ENCODE peak calls at places on chromosome 20, in six cellular contexts. C is H9, I is tibial nerve, S is body of pancreas, X is K562, B is tibial artery. T is an unnamed sample.
A peak's percentile ranks its signal among the peaks of the same experiment; 100 is the strongest.

GRCh38 chr20:45968081-45968671 is 3.8 kb downstream of the ZNF335 start:
- DNase-seq in C (no peak), B (peak; percentile 64), X (peak; percentile 6), S (no peak), I (no peak), T (no peak)

GRCh38 chr20:38298768-38299288 is 5.1 kb upstream of the BPI start:
- DNase-seq in I (peak; percentile 72), C (no peak), S (peak; percentile 41), X (no peak), B (peak; percentile 97), T (no peak)

GRCh38 chr20:47543006-47543431 is 41.3 kb downstream of the NCOA3 start:
- DNase-seq in S (no peak), B (no peak), I (no peak), C (no peak), X (no peak), T (no peak)

GRCh38 chr20:59143326-59143725 is 20.3 kb upstream of the ZNF831 start:
- DNase-seq in C (no peak), I (no peak), S (no peak), B (no peak), X (no peak), T (no peak)

GRCh38 chr20:25984933-25985332 is 288.3 kb upstream of the ZNF337 start:
- DNase-seq in S (peak; percentile 49), B (peak; percentile 82), I (no peak), C (no peak), X (peak; percentile 10), T (peak; percentile 48)

GRCh38 chr20:137668-138131 is 4.7 kb upstream of the DEFB126 start:
- DNase-seq in C (no peak), I (no peak), S (no peak), X (peak; percentile 8), B (no peak), T (no peak)

GRCh38 chr20:4979841-4980410 is 21.4 kb downstream of the SLC23A2 start:
- DNase-seq in B (no peak), S (no peak), I (no peak), X (no peak), C (no peak), T (no peak)

GRCh38 chr20:38187512-38187911 is 22.4 kb upstream of the TGM2 start:
- DNase-seq in I (no peak), B (no peak), S (no peak), C (peak; percentile 60), X (no peak), T (no peak)

GRCh38 chr20:22525821-22526220 is 58.6 kb downstream of the FOXA2 start:
- DNase-seq in C (no peak), B (no peak), I (no peak), X (no peak), S (peak; percentile 26), T (no peak)

GRCh38 chr20:20930500-20930899 is 175.7 kb downstream of the LINC00237 start:
- DNase-seq in X (no peak), I (no peak), S (no peak), B (no peak), C (no peak), T (no peak)

GRCh38 chr20:20931632-20932031 is 174.5 kb downstream of the LINC00237 start:
- DNase-seq in C (no peak), I (no peak), S (no peak), B (no peak), X (no peak), T (no peak)

GRCh38 chr20:20932156-20932555 is 174.0 kb downstream of the LINC00237 start:
- DNase-seq in C (no peak), S (no peak), B (no peak), I (no peak), X (no peak), T (no peak)

GRCh38 chr20:20931024-20931423 is 175.1 kb downstream of the LINC00237 start:
- DNase-seq in C (no peak), X (no peak), B (no peak), I (no peak), S (no peak), T (no peak)

GRCh38 chr20:20933559-20933958 is 172.6 kb downstream of the LINC00237 start:
- DNase-seq in B (no peak), C (no peak), X (no peak), I (no peak), S (no peak), T (no peak)
- H3K27ac ChIP-seq in B (no peak overlapping the region), C (no peak overlapping the region), X (no peak overlapping the region), I (no peak overlapping the region), S (no peak overlapping the region), T (no peak overlapping the region)

DNA sequence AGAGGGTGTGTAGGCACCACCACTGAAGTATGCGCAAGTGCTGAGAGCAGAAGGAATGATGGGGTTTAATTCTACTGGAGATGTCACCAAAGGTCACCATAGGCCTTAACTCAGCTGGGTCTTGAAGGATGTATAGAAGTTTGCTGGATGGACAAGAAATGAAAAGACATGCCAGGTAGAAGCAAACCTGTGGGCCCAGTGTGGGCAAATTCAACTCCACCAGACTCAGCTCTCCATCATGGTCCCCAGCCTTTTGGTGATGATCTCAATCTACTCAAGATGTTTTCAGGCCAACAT is 124.5 kb downstream of the SNX5 start:
- DNase-seq in X (no peak), C (no peak), B (no peak), I (no peak), S (no peak), T (no peak)
- H3K27ac ChIP-seq in X (no peak overlapping the region), C (no peak overlapping the region), B (peak overlapping the region; percentile 82), I (peak overlapping the region; percentile 31), S (peak overlapping the region; percentile 86), T (no peak overlapping the region)

DNA sequence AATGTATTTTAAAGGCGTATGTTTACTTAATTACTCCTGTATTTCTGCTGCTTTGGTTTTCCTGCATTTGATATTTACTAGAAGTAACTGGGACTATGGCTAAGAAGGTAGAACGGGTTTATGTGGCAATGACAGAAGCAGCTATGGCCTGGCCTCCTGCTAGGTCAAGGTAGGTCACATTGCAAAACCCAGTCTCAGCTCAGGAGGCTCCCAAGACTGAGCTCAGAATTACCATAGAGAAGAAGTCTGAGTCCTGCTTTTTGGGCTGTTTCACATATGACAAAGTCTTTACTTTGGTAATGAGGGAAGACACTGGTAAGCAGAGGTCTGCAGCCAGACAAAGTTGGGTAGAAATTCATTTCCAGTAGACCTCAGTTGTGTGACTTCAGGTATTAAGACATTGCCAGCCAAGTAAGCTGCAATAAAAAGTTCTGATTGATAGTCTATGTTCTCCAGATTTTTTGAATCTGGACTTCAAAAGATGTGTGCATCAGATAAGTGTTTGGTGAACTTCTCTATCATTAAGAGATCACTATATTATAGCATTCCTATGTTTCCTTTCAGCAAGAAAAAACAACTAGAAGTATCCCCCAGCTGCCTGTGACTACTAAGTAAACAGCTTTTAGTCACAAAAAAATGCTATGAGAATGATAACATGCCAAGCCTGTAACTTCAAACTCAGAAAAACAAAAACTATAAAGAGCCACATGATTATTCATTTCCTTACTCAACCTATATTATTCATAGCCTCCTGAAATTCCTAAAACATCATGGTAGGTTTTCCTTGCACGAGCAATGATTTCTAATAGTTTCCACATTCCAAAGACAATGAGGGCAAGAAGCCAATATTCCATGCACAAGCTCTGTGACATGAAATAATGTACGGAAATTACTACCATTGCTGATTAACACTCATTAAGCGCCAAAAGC is 312.3 kb downstream of the HAO1 start:
- DNase-seq in I (no peak), X (no peak), C (no peak), S (no peak), B (no peak), T (no peak)
- H3K27ac ChIP-seq in I (no peak overlapping the region), X (no peak overlapping the region), C (no peak overlapping the region), S (no peak overlapping the region), B (no peak overlapping the region), T (no peak overlapping the region)

GRCh38 chr20:62390306-62391164 is 3.6 kb downstream of the RPS21 start:
- DNase-seq in C (no peak), I (no peak), X (no peak), S (no peak), B (no peak), T (no peak)
- H3K27ac ChIP-seq in C (no peak overlapping the region), I (no peak overlapping the region), X (no peak overlapping the region), S (no peak overlapping the region), B (no peak overlapping the region), T (no peak overlapping the region)

GRCh38 chr20:34873583-34874093 is 982 bp upstream of the GGT7 start:
- DNase-seq in S (no peak), I (no peak), X (no peak), B (no peak), C (no peak), T (no peak)

GRCh38 chr20:34871966-34872603 is 571 bp downstream of the GGT7 start:
- DNase-seq in C (no peak), I (no peak), B (no peak), S (no peak), X (no peak), T (no peak)

GRCh38 chr20:34875657-34876160 is 703 bp upstream of the ACSS2 start:
- DNase-seq in X (no peak), I (no peak), S (no peak), B (no peak), C (no peak), T (no peak)

GRCh38 chr20:34872604-34873224 is at the start of gene GGT7:
- DNase-seq in I (peak; percentile 59), C (peak; percentile 93), B (peak; percentile 89), X (peak; percentile 93), S (peak; percentile 92), T (peak; percentile 78)

DNA sequence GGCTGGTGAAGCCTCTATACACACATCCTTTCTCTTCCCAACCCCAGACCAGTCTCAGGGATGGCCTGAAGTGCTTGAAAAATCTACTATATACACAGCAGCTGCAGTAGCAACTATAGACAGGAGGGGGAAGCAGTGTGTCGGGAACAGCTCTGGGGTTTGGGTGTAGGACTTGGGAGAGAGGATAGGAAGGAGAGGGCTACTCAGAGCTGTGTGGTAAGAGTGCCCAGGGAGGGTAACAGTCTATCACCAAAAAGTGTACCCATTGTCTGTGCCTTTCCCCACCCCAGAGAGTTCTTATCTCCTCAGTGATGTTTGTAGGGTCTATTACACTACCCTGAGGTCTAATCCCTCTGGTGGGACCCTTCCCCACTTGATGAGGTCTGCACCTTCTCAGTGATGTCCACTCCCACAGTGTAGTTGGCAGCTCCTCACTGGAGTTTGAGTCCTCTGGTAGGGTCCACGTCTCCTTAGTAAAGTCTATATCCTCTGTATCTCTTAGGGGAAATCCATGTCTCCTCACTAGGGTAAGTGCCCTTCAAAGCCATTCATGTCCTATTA is 1.5 kb upstream of the GGT7 start:
- DNase-seq in I (peak; percentile 76), C (peak; percentile 88), B (peak; percentile 89), S (peak; percentile 86), X (peak; percentile 53), T (peak; percentile 37)
- H3K27ac ChIP-seq in I (peak overlapping the region; percentile 67), C (no peak overlapping the region), B (peak overlapping the region; percentile 20), S (peak overlapping the region; percentile 84), X (peak overlapping the region; percentile 34), T (no peak overlapping the region)

GRCh38 chr20:34124469-34125249 is 12.6 kb upstream of the EIF2S2 start:
- DNase-seq in S (no peak), C (no peak), I (no peak), B (no peak), X (no peak), T (no peak)
- H3K27ac ChIP-seq in S (no peak overlapping the region), C (no peak overlapping the region), I (no peak overlapping the region), B (no peak overlapping the region), X (no peak overlapping the region), T (no peak overlapping the region)

T was measured in naive thymus-derived CD4-positive, alpha-beta T cell.